ENCODE peak calls at places on chromosomes 11 and 22, in four cellular contexts. P, X, J and N are unnamed samples.

GRCh38 chr11:100810146-100810545 is 123.1 kb downstream of the ARHGAP42 start:
- DNase-seq in X (peak), J (no peak), P (no peak), N (no peak)

GRCh38 chr22:46390652-46391301 is 55.3 kb downstream of the TRMU start:
- DNase-seq in J (peak), X (peak), P (no peak), N (no peak)

GRCh38 chr11:102318469-102318868 is 1.2 kb downstream of the BIRC3 start:
- DNase-seq in J (no peak), X (peak), P (peak), N (no peak)

GRCh38 chr22:44409211-44409648 is 88.8 kb downstream of the RTL6 start:
- DNase-seq in X (no peak), J (no peak), P (no peak), N (peak)

GRCh38 chr11:45577755-45578154 is 87.7 kb downstream of the CHST1 start:
- DNase-seq in J (no peak), P (no peak), X (no peak), N (no peak)

GRCh38 chr22:36891646-36892045 is 21.8 kb upstream of the CSF2RB start:
- DNase-seq in J (no peak), P (no peak), X (no peak), N (no peak)

GRCh38 chr11:44573333-44573732 is 7.9 kb downstream of the CD82 start:
- DNase-seq in X (peak), J (no peak), P (no peak), N (no peak)

GRCh38 chr11:60747359-60747873 is 9.3 kb upstream of the MS4A15 start:
- DNase-seq in X (no peak), J (no peak), P (no peak), N (no peak)

GRCh38 chr11:44817207-44817944 is 90.6 kb downstream of the TSPAN18 start:
- DNase-seq in X (peak), J (no peak), P (no peak), N (no peak)

GRCh38 chr11:67631427-67631826 is 1.7 kb upstream of the NUDT8 start:
- DNase-seq in J (peak), P (no peak), X (no peak), N (no peak)

GRCh38 chr11:3903207-3903896 is 47.9 kb downstream of the STIM1 start:
- DNase-seq in P (no peak), X (no peak), J (no peak), N (no peak)

GRCh38 chr11:68843703-68844312 is 2.1 kb upstream of the CPT1A start:
- DNase-seq in X (peak), P (peak), J (peak), N (no peak)

GRCh38 chr11:75214411-75214821 is 26.2 kb upstream of the TPBGL start:
- DNase-seq in X (peak), P (peak), J (peak), N (no peak)

GRCh38 chr11:118610220-118610772 is 2.9 kb downstream of the PHLDB1 start:
- DNase-seq in J (peak), X (no peak), P (peak), N (peak)

GRCh38 chr11:46801694-46802093 is 44.4 kb downstream of the CKAP5 start:
- DNase-seq in X (no peak), P (no peak), J (no peak), N (no peak)

GRCh38 chr11:66973956-66974585 is 1.0 kb upstream of the C11orf86 start:
- DNase-seq in P (no peak), J (no peak), X (no peak), N (no peak)

GRCh38 chr11:75050516-75050915 is 46.2 kb downstream of the OR2AT4 start:
- DNase-seq in J (no peak), P (no peak), X (no peak), N (no peak)

GRCh38 chr22:31662668-31663037 is 638 bp upstream of the PISD start:
- DNase-seq in P (no peak), X (no peak), J (no peak), N (no peak)

GRCh38 chr11:13012037-13012693 is 3.0 kb downstream of the RASSF10 start:
- DNase-seq in P (no peak), X (peak), J (no peak), N (no peak)

GRCh38 chr11:112734207-112734606 is 227.0 kb upstream of the NCAM1 start:
- DNase-seq in P (no peak), J (no peak), X (peak), N (no peak)

GRCh38 chr11:100546714-100547113 is 140.4 kb upstream of the ARHGAP42 start:
- DNase-seq in X (peak), P (no peak), J (no peak), N (no peak)

GRCh38 chr22:31142285-31142684 is 2.0 kb upstream of the PLA2G3 start:
- DNase-seq in X (no peak), J (no peak), P (no peak), N (no peak)

GRCh38 chr11:96794152-96794551 is 404.3 kb downstream of the JRKL start:
- DNase-seq in P (no peak), X (no peak), J (no peak), N (no peak)

GRCh38 chr11:78022397-78023396 is at the start of gene KCTD14:
- DNase-seq in P (no peak), X (no peak), J (peak), N (no peak)

GRCh38 chr11:2897048-2897447 is 11.5 kb upstream of the CDKN1C start:
- DNase-seq in X (no peak), J (no peak), P (no peak), N (no peak)

GRCh38 chr11:75554258-75555022 is 7.6 kb upstream of the SERPINH1 start:
- DNase-seq in P (no peak), J (peak), X (peak), N (peak)

GRCh38 chr11:60377737-60378136 is 595 bp upstream of the MS4A7 start:
- DNase-seq in J (no peak), P (no peak), X (no peak), N (peak)

GRCh38 chr11:112401036-112401769 is 140.5 kb upstream of the PLET1 start:
- DNase-seq in P (no peak), X (peak), J (no peak), N (no peak)

GRCh38 chr11:63843042-63843441 is 4.1 kb downstream of the MARK2 start:
- DNase-seq in X (no peak), P (no peak), J (no peak), N (no peak)

GRCh38 chr22:42397332-42398246 is 34.6 kb downstream of the NFAM1 start:
- DNase-seq in J (no peak), X (no peak), P (no peak), N (peak)

GRCh38 chr11:34423300-34423699 is 15.4 kb upstream of the CAT start:
- DNase-seq in J (no peak), P (no peak), X (no peak), N (no peak)

GRCh38 chr11:79314906-79315689 is 125.7 kb downstream of the TENM4 start:
- DNase-seq in J (no peak), X (peak), P (no peak), N (no peak)

GRCh38 chr11:82734120-82734479 is 436 bp upstream of the FAM181B start:
- DNase-seq in J (no peak), X (no peak), P (no peak), N (no peak)
- H3K4me3 ChIP-seq in J (peak), X (no peak), P (no peak), N (peak)

GRCh38 chr11:62127426-62127825 is 3.6 kb downstream of the INCENP start:
- DNase-seq in P (no peak), X (no peak), J (no peak), N (no peak)

GRCh38 chr11:62125881-62126280 is 2.1 kb downstream of the INCENP start:
- DNase-seq in P (no peak), X (no peak), J (no peak), N (no peak)

GRCh38 chr11:62123669-62124185 is at the start of gene INCENP:
- DNase-seq in J (peak), P (peak), X (peak), N (peak)

GRCh38 chr11:62124186-62125113 is 639 bp downstream of the INCENP start:
- DNase-seq in X (peak), P (no peak), J (no peak), N (no peak)

DNA sequence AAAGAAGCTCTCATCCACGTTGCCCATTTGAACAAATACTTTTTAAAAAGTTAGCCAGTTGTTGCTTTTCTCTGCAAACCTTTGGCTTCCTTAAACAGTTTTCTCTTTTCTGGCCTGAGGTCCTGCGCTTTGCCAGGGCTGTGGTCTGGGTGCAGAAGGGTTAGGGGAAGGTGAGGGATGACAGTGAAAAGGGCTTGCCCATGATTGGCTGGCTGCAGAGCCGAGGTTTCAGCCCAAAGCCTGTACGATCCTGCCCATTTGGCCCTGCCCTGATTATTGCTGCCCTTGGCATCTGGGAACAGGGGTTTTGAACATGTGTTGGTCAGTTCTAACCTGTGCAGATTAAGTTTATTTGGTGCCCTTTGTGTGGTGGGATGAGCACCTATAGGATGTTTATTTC is 1.5 kb downstream of the INCENP start:
- DNase-seq in P (no peak), X (no peak), J (no peak), N (no peak)
- H3K4me3 ChIP-seq in P (no peak), X (peak), J (no peak), N (peak)

GRCh38 chr11:103939694-103940093 is 96.7 kb upstream of the DDI1 start:
- DNase-seq in X (no peak), J (no peak), P (no peak), N (no peak)
- H3K4me3 ChIP-seq in X (no peak), J (no peak), P (no peak), N (no peak)

GRCh38 chr11:20729597-20730095 is 60.3 kb downstream of the NELL1 start:
- DNase-seq in X (no peak), J (no peak), P (no peak), N (no peak)

GRCh38 chr11:20731676-20732075 is 62.3 kb downstream of the NELL1 start:
- DNase-seq in X (no peak), J (no peak), P (no peak), N (no peak)
- H3K4me3 ChIP-seq in X (no peak), J (no peak), P (no peak), N (no peak)

GRCh38 chr11:18384157-18384641 is 10.2 kb upstream of the LDHA start:
- DNase-seq in J (peak), X (peak), P (peak), N (peak)
- H3K4me3 ChIP-seq in J (no peak), X (no peak), P (peak), N (no peak)

DNA sequence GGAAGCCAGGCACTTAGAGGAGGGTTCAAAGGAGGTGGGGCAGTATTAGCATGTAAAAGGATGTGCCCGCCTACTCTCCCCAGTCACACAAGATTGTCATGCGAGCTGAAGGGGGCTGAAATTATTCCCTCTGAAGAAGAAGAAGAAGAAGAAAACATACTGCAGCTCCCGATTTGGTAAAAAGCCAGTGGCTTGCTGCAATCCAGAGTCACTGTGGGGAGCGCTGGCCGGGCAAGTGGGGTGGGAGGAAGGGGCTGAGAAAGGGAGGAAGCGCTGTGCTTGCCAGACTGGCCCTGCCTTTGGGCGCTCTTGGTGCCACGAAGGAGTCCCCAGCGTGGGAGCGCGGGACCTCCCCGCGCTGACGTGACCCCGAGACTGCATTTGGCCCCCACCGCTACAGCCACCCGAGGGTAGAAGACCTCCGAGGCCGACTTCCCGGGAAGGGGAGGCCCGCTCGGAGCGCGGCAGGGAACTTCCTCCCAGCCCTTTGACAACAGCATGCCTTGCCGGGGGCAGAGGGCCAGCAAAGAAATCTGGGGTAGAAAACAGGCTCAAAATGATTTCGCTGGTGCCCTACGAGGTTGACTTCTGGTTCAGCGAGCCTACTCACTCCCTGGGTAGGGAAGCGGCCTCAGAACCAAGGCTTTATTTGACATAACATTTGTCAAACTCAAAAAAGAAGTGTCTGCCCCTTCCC is 906.3 kb downstream of the DLG2 start:
- DNase-seq in J (peak), X (peak), P (peak), N (peak)
- H3K4me3 ChIP-seq in J (peak), X (no peak), P (no peak), N (peak)

GRCh38 chr22:50292643-50293440 is 14.6 kb downstream of the PLXNB2 start:
- DNase-seq in X (no peak), J (no peak), P (peak), N (no peak)
- H3K4me3 ChIP-seq in X (no peak), J (peak), P (no peak), N (peak)